ENCODE peak calls at places on chromosomes 3 and 15, in six cellular contexts. G is body of pancreas, S is ovary, J is heart left ventricle, U is suprapubic skin, A is A549. K is an unnamed sample.

GRCh38 chr3:184237772-184238171 is 8.4 kb downstream of the VWA5B2 start:
- DNase-seq in S (no peak), U (no peak), J (no peak), G (no peak), A (no peak), K (no peak)

GRCh38 chr3:67648229-67648628 is 6.2 kb downstream of the SUCLG2 start:
- DNase-seq in A (no peak), G (no peak), J (no peak), S (no peak), U (no peak), K (no peak)

GRCh38 chr3:197518794-197519451 is 36.8 kb downstream of the BDH1 start:
- DNase-seq in S (no peak), G (no peak), A (no peak), J (no peak), U (no peak), K (no peak)

GRCh38 chr3:42179110-42179725 is 86.8 kb downstream of the CCK start:
- DNase-seq in A (peak), S (peak), J (no peak), G (no peak), U (no peak), K (no peak)

GRCh38 chr3:52600258-52600657 is 63.9 kb downstream of the UQCC5 start:
- DNase-seq in S (no peak), J (no peak), U (no peak), G (no peak), A (no peak), K (no peak)

GRCh38 chr3:6394944-6395343 is 466.0 kb upstream of the GRM7 start:
- DNase-seq in U (no peak), A (no peak), G (no peak), S (no peak), J (no peak), K (no peak)

GRCh38 chr3:21893250-21893649 is 142.2 kb upstream of the ZNF385D start:
- DNase-seq in U (no peak), S (no peak), G (no peak), J (no peak), A (no peak), K (no peak)

GRCh38 chr15:61994216-61994615 is 66.0 kb downstream of the VPS13C start:
- DNase-seq in J (no peak), A (no peak), S (no peak), U (no peak), G (no peak), K (no peak)

GRCh38 chr3:184712579-184713355 is 903 bp upstream of the MAGEF1 start:
- DNase-seq in S (no peak), J (no peak), G (no peak), A (no peak), U (no peak), K (no peak)

GRCh38 chr15:100592898-100593297 is 9.1 kb downstream of the LINS1 start:
- DNase-seq in S (no peak), G (no peak), J (no peak), A (no peak), U (no peak), K (no peak)

GRCh38 chr3:88189361-88189810 is 39.6 kb downstream of the C3orf38 start:
- DNase-seq in A (no peak), S (no peak), U (no peak), G (no peak), J (no peak), K (no peak)
- H3K27ac ChIP-seq in A (no peak), S (no peak), U (no peak), G (no peak), J (no peak), K (no peak)

GRCh38 chr3:15271030-15271429 is 61.4 kb downstream of the SH3BP5 start:
- DNase-seq in U (peak), A (no peak), S (peak), G (no peak), J (no peak), K (peak)

GRCh38 chr3:15267502-15267901 is 61.5 kb downstream of the CAPN7 start:
- DNase-seq in S (peak), J (no peak), A (no peak), U (no peak), G (no peak), K (peak)

GRCh38 chr3:15268033-15268631 is 62.1 kb downstream of the CAPN7 start:
- DNase-seq in G (peak), S (peak), U (peak), J (peak), A (peak), K (peak)

GRCh38 chr3:15271785-15272381 is 60.5 kb downstream of the SH3BP5 start:
- DNase-seq in G (no peak), S (peak), J (no peak), U (peak), A (no peak), K (peak)

DNA sequence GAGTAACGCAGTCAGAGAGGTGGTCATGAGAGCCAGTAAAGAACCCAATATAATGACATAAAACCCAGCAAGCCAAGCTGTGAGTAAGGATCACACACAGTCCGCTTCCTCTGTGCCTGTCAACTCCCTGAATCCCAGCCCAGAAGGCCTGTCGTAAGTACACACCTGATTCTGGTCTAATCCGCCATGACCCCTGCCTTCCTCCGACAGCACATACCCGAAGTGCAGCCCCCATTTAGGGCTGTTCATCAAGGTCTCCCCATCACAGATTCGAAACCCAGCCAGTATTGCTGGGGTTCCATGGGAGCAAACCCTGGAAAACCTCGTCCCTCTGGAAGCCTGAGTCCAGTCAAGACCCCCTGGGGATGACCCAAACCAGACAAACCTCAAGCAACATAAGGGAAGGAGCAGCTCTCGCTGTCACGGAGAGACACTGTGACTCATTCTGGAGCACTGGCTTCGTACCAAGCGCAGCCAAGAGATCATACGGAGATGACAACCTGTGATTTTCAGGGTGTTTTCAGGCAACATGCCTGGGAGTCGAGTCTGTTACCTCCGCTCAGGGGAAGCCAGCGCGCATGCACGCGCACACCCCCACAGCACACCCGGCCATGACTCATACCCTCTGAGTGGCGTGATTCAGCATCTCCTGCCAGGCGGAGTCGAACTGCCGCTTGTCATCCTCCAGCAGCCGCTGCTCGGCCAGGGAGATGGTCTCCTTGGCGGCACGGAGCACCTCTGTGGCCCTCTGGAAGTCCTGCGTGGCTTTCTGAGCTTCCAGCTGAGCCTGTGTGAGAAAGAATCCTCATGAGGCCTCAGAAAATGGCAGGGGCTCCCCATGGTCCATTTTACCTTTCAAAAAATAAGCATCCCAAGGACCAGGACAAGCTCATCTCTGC is 63.0 kb downstream of the SH3BP5 start:
- DNase-seq in U (peak), A (peak), G (peak), J (peak), S (peak), K (peak)
- TF ChIP-seq POLR2A in U (no peak), A (peak), G (no peak), J (peak), S (no peak), K (no peak)

GRCh38 chr3:105490045-105490444 is 123.3 kb downstream of the ALCAM start:
- DNase-seq in U (no peak), G (no peak), A (no peak), J (no peak), S (no peak), K (no peak)
- H3K27ac ChIP-seq in U (no peak), G (no peak), A (no peak), J (no peak), S (no peak), K (no peak)

GRCh38 chr15:88912500-88912921 is 668 bp downstream of the MFGE8 start:
- DNase-seq in J (peak), U (no peak), S (peak), A (peak), G (no peak), K (peak)

GRCh38 chr15:88911766-88912118 is 1.4 kb downstream of the MFGE8 start:
- DNase-seq in G (no peak), A (peak), U (no peak), S (no peak), J (no peak), K (no peak)

GRCh38 chr15:88915354-88915753 is 2.2 kb upstream of the MFGE8 start:
- DNase-seq in A (no peak), G (no peak), S (no peak), U (no peak), J (no peak), K (no peak)

GRCh38 chr15:88913850-88914169 is 631 bp upstream of the MFGE8 start:
- DNase-seq in A (peak), G (no peak), U (no peak), J (no peak), S (no peak), K (no peak)

GRCh38 chr15:88913017-88913849 is at the start of gene MFGE8:
- DNase-seq in J (peak), A (peak), S (peak), G (peak), U (no peak), K (peak)
- TF ChIP-seq POLR2A in J (peak), A (peak), S (peak), G (peak), U (no peak), K (no peak)

GRCh38 chr15:66955001-66955516 is 110.3 kb upstream of the SMAD3 start:
- DNase-seq in U (no peak), G (no peak), S (no peak), J (no peak), A (no peak), K (no peak)

GRCh38 chr15:66956672-66957540 is 108.5 kb upstream of the SMAD3 start:
- DNase-seq in J (no peak), A (no peak), G (no peak), S (no peak), U (no peak), K (no peak)

GRCh38 chr15:66953523-66954229 is 111.7 kb upstream of the SMAD3 start:
- DNase-seq in S (no peak), U (no peak), G (no peak), J (no peak), A (no peak), K (no peak)

GRCh38 chr15:66954601-66955000 is 110.8 kb upstream of the SMAD3 start:
- DNase-seq in G (no peak), A (no peak), J (no peak), S (no peak), U (no peak), K (no peak)

GRCh38 chr15:66955871-66956585 is 109.4 kb upstream of the SMAD3 start:
- DNase-seq in A (peak), G (no peak), J (no peak), S (no peak), U (no peak), K (no peak)
- H3K27ac ChIP-seq in A (peak), G (no peak), J (no peak), S (no peak), U (no peak), K (no peak)

GRCh38 chr3:48687220-48687678 is 1.5 kb upstream of the NCKIPSD start:
- DNase-seq in A (no peak), S (no peak), G (no peak), U (no peak), J (no peak), K (no peak)

GRCh38 chr3:48686538-48687219 is 964 bp upstream of the NCKIPSD start:
- DNase-seq in U (no peak), A (no peak), J (no peak), S (no peak), G (no peak), K (no peak)

GRCh38 chr3:48684480-48685143 is 1.1 kb downstream of the NCKIPSD start:
- DNase-seq in G (no peak), U (no peak), J (peak), A (no peak), S (peak), K (peak)

GRCh38 chr3:48685293-48685602 is 467 bp downstream of the NCKIPSD start:
- DNase-seq in A (no peak), J (no peak), U (no peak), G (no peak), S (no peak), K (no peak)

GRCh38 chr3:48685603-48686511 is at the start of gene NCKIPSD:
- DNase-seq in U (peak), G (peak), J (peak), A (peak), S (peak), K (peak)
- TF ChIP-seq POLR2A in U (no peak), G (peak), J (peak), A (peak), S (peak), K (peak)

DNA sequence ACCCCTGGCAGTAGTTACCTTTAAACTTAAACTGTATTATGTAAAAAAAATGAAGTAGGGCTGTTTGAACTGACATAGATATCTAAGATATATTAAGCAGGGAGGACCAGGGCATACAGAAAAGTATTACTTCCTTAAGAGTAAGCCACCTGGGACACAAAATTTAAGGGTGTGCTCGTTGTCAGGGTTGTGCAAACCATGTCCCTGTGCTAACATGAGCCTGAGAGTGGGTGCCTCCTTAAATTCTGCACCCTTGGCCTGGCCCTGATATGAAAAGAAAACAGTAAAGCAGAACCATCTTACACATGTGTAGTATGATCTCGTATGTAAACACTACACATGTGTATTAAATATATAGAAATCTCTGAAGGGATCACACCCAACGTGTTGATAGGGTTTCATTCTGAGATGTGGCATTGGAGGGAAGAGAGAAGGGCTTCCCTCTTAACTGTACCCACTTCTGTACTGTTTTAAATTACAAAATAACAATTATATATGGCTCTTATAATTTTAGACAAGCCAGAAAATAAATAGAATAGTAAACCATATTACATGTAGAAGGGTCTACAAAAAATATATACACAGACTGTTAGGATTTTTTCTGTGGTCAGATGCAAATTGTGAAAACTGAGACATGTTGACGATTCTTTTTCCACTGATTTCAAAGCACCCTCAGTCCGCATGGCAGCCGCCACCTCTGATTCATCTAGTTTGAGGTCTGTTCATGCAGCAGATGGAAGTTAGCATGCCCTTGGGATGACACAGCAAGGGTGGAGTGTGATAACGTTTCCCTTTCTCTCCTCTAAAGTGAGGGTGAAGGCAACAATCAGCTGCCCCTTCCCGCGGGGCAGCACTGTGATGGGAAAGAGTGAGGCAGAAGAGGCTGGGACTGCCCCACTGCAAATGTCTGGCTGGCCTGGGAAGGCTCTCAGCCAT is 400.9 kb upstream of the PROK2 start:
- DNase-seq in S (no peak), G (no peak), U (no peak), J (no peak), A (no peak), K (no peak)
- H3K27ac ChIP-seq in S (no peak), G (no peak), U (no peak), J (no peak), A (no peak), K (no peak)

GRCh38 chr3:40971191-40972168 is 227.8 kb upstream of the CTNNB1 start:
- DNase-seq in G (peak), S (peak), U (no peak), A (peak), J (peak), K (peak)
- TF ChIP-seq POLR2A in G (no peak), S (no peak), U (no peak), A (no peak), J (no peak), K (no peak)

K was measured in testis.